ENCODE peak calls at places on chromosome 12, in nine cellular contexts. E is astrocyte, K is lower leg skin, X is endothelial cell, Y is MCF 10A, P is stomach, N is GM12865, U is A549, G is cardiac muscle cell. I is an unnamed sample.

GRCh38 chr12:77231548-77231947 is 166.2 kb upstream of the E2F7 start:
- DNase-seq in E (peak; percentile 90), K (peak; percentile 51), X (no peak), Y (peak; percentile 59), P (peak; percentile 92), N (no peak), U (no peak), G (no peak), I (peak; percentile 98)

GRCh38 chr12:54164402-54165145 is 24.2 kb downstream of the SMUG1 start:
- DNase-seq in E (no peak), K (no peak), X (no peak), Y (no peak), P (no peak), N (no peak), U (no peak), G (no peak), I (no peak)

GRCh38 chr12:76047060-76047459 is 15.5 kb upstream of the PHLDA1 start:
- DNase-seq in E (no peak), K (no peak), X (no peak), Y (no peak), P (no peak), N (no peak), U (no peak), G (no peak), I (no peak)

GRCh38 chr12:125873031-125873430 is 807.8 kb downstream of the AACS start:
- DNase-seq in E (peak; percentile 64), K (no peak), X (no peak), Y (no peak), P (no peak), N (no peak), U (no peak), G (no peak), I (no peak)

GRCh38 chr12:85680881-85681280 is 155.3 kb downstream of the RASSF9 start:
- DNase-seq in E (no peak), K (no peak), X (no peak), Y (no peak), P (no peak), N (no peak), U (no peak), G (no peak), I (no peak)

GRCh38 chr12:9751204-9752144 is 9.2 kb downstream of the CD69 start:
- DNase-seq in E (no peak), K (no peak), X (no peak), Y (peak; percentile 23), P (no peak), N (peak; percentile 43), U (peak; percentile 45), G (peak; percentile 49), I (peak; percentile 27)

GRCh38 chr12:25017336-25017735 is 68.4 kb upstream of the BCAT1 start:
- DNase-seq in E (no peak), K (no peak), X (no peak), Y (peak; percentile 11), P (no peak), N (no peak), U (no peak), G (no peak), I (no peak)

GRCh38 chr12:103441437-103442186 is 54.2 kb downstream of the C12orf42 start:
- DNase-seq in E (no peak), K (no peak), X (no peak), Y (no peak), P (no peak), N (peak; percentile 94), U (no peak), G (no peak), I (no peak)

GRCh38 chr12:84033162-84033561 is 879.4 kb downstream of the SLC6A15 start:
- DNase-seq in E (no peak), K (no peak), X (no peak), Y (no peak), P (no peak), N (no peak), U (no peak), G (no peak), I (no peak)

GRCh38 chr12:80837342-80837978 is 100.3 kb downstream of the LIN7A start:
- DNase-seq in E (peak; percentile 61), K (no peak), X (peak; percentile 28), Y (peak; percentile 61), P (no peak), N (peak; percentile 46), U (peak; percentile 53), G (peak; percentile 66), I (peak; percentile 76)

GRCh38 chr12:57243521-57244305 is 7.3 kb downstream of the STAC3 start:
- DNase-seq in E (no peak), K (no peak), X (peak; percentile 80), Y (peak; percentile 85), P (peak; percentile 85), N (peak; percentile 79), U (peak; percentile 91), G (peak; percentile 84), I (peak; percentile 72)

GRCh38 chr12:2083008-2083407 is 30.2 kb downstream of the CACNA1C start:
- DNase-seq in E (no peak), K (no peak), X (no peak), Y (no peak), P (no peak), N (no peak), U (no peak), G (no peak), I (peak; percentile 37)

GRCh38 chr12:2387051-2387834 is 334.5 kb downstream of the CACNA1C start:
- DNase-seq in E (peak; percentile 28), K (no peak), X (no peak), Y (no peak), P (no peak), N (peak; percentile 74), U (no peak), G (no peak), I (peak; percentile 60)

GRCh38 chr12:55728185-55728931 is 451 bp downstream of the CD63 start:
- DNase-seq in E (no peak), K (peak; percentile 82), X (peak; percentile 73), Y (peak; percentile 62), P (peak; percentile 77), N (peak; percentile 32), U (peak; percentile 60), G (peak; percentile 74), I (peak; percentile 63)

GRCh38 chr12:30417697-30418231 is 277.9 kb downstream of the IPO8 start:
- DNase-seq in E (peak; percentile 98), K (peak; percentile 63), X (no peak), Y (peak; percentile 90), P (no peak), N (no peak), U (no peak), G (no peak), I (peak; percentile 92)

GRCh38 chr12:104490221-104490620 is 33.5 kb downstream of the CHST11 start:
- DNase-seq in E (no peak), K (no peak), X (no peak), Y (no peak), P (no peak), N (no peak), U (no peak), G (no peak), I (no peak)

GRCh38 chr12:44334347-44334746 is 498.5 kb downstream of the TMEM117 start:
- DNase-seq in E (no peak), K (no peak), X (no peak), Y (no peak), P (no peak), N (no peak), U (no peak), G (no peak), I (no peak)

GRCh38 chr12:26701604-26702215 is 131.3 kb downstream of the ITPR2 start:
- DNase-seq in E (peak; percentile 33), K (no peak), X (no peak), Y (peak; percentile 65), P (no peak), N (peak; percentile 39), U (peak; percentile 58), G (peak; percentile 64), I (peak; percentile 76)

GRCh38 chr12:1587927-1588573 is 6.3 kb downstream of the FBXL14 start:
- DNase-seq in E (no peak), K (no peak), X (no peak), Y (no peak), P (no peak), N (peak; percentile 30), U (no peak), G (no peak), I (no peak)

GRCh38 chr12:69341328-69341727 is 6.9 kb upstream of the LYZ start:
- DNase-seq in E (peak; percentile 16), K (no peak), X (no peak), Y (peak; percentile 20), P (no peak), N (no peak), U (no peak), G (no peak), I (no peak)

DNA sequence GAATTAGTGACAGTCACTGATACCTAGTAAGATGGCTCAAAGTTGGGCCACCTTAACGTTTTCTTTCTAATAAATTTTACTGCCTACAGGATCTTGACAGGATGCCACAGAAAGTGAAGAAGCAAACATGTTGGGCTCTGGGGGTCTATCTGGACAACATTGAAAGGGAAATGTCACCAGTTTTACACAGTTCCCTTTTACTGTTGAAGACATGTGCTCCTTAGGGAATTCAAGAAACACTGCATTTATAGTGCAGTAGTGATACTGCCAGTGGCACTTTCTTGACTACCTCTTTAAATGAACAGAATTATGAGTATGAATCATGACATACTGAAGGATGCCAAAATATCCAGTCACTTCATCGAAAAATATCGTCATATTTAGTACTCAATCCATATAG is 269.3 kb upstream of the SYT10 start:
- DNase-seq in E (no peak), K (no peak), X (no peak), Y (no peak), P (no peak), N (no peak), U (no peak), G (no peak), I (no peak)
- TF ChIP-seq CTCF in E (no peak), K (no peak), X (no peak), Y (no peak), P (no peak), N (no peak), U (no peak), G (no peak), I (no peak)

GRCh38 chr12:402127-402456 is 648 bp downstream of the CCDC77 start:
- DNase-seq in E (peak; percentile 9), K (no peak), X (peak; percentile 18), Y (peak; percentile 53), P (no peak), N (peak; percentile 29), U (peak; percentile 48), G (peak; percentile 32), I (peak; percentile 51)
- TF ChIP-seq CTCF in E (peak; percentile 33), K (no peak), X (no peak), Y (no peak), P (no peak), N (no peak), U (peak; percentile 29), G (peak; percentile 40), I (peak; percentile 45)

GRCh38 chr12:13229504-13229903 is 33.0 kb downstream of the EMP1 start:
- DNase-seq in E (no peak), K (no peak), X (no peak), Y (no peak), P (no peak), N (no peak), U (peak; percentile 21), G (no peak), I (no peak)
- TF ChIP-seq CTCF in E (no peak), K (no peak), X (no peak), Y (no peak), P (no peak), N (no peak), U (no peak), G (no peak), I (no peak)

DNA sequence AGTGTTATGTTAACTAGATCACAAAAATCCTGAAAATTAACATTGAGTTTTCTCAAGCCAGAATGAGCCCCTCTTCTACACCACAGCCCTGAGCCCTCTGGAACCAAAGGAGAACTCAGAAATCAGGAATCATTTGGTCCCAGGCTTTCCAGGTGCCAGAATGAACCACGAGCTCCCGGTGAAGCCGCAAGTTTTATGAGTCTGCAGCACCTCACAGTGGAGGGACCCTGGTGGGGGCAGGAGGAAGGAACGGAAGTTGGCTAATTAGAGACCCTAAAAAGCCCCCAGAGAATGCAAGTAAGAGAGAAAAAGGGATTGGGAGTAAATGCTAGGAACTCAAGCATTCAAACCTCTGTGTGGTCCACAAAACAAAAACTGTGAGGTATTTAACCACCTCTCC is 52.9 kb upstream of the BCL2L14 start:
- DNase-seq in E (no peak), K (no peak), X (peak; percentile 18), Y (no peak), P (no peak), N (no peak), U (no peak), G (peak; percentile 42), I (no peak)
- TF ChIP-seq CTCF in E (peak; percentile 19), K (no peak), X (no peak), Y (no peak), P (no peak), N (peak; percentile 13), U (peak; percentile 6), G (peak; percentile 39), I (peak; percentile 5)

I was measured in fibroblast of the aortic adventitia.